ENCODE peak calls at places on chromosomes 3 and 15, in nine cellular contexts. K is cardiac muscle cell, F is amniotic stem cell, Q is erythroblast, D is M059J, Y is GM23338, S is T-helper 9 cell, W is NCI-H1436, X is breast epithelium. N is an unnamed sample.

GRCh38 chr3:77296527-77296926 is 256.6 kb downstream of the ROBO2 start:
- DNase-seq in X (no peak), Y (peak), F (no peak), S (no peak), Q (no peak), W (no peak), K (no peak), D (peak), N (no peak)

GRCh38 chr3:57160046-57160730 is 5.0 kb downstream of the IL17RD start:
- DNase-seq in W (no peak), Q (no peak), K (no peak), D (no peak), F (no peak), S (no peak), Y (peak), X (no peak), N (no peak)

GRCh38 chr3:10460951-10461563 is 44.3 kb downstream of the ATP2B2 start:
- DNase-seq in F (no peak), X (no peak), Q (peak), S (no peak), W (no peak), K (no peak), Y (no peak), D (no peak), N (no peak)

GRCh38 chr3:113890256-113890900 is 51.8 kb downstream of the GRAMD1C start:
- DNase-seq in Q (peak), F (no peak), D (peak), X (no peak), Y (peak), K (peak), S (no peak), W (no peak), N (no peak)

GRCh38 chr15:84915011-84915958 is 30.8 kb downstream of the SLC28A1 start:
- DNase-seq in X (peak), F (peak), Q (no peak), Y (peak), S (no peak), K (peak), D (peak), W (peak), N (no peak)

GRCh38 chr15:58286541-58286940 is 145.2 kb upstream of the LIPC start:
- DNase-seq in W (no peak), K (no peak), Y (no peak), S (no peak), F (no peak), X (no peak), D (no peak), Q (no peak), N (no peak)

GRCh38 chr3:54188176-54188791 is 65.9 kb downstream of the CACNA2D3 start:
- DNase-seq in D (peak), K (peak), Q (peak), X (no peak), S (peak), Y (peak), F (peak), W (no peak), N (peak)

GRCh38 chr15:42035362-42035761 is 14.5 kb upstream of the PLA2G4E start:
- DNase-seq in Y (peak), W (no peak), K (peak), Q (no peak), F (no peak), D (peak), S (no peak), X (no peak), N (no peak)

GRCh38 chr15:101108458-101108775 is 143.4 kb downstream of the CHSY1 start:
- DNase-seq in Y (no peak), Q (no peak), W (no peak), K (no peak), S (no peak), D (no peak), F (no peak), X (no peak), N (no peak)

GRCh38 chr15:87871738-87872315 is 384.7 kb downstream of the NTRK3 start:
- DNase-seq in Y (no peak), X (no peak), Q (no peak), K (peak), D (peak), F (no peak), S (no peak), W (no peak), N (no peak)

GRCh38 chr3:175075269-175075668 is 216.1 kb downstream of the NAALADL2 start:
- DNase-seq in W (no peak), F (no peak), K (peak), X (no peak), S (no peak), Q (no peak), Y (no peak), D (peak), N (no peak)

GRCh38 chr3:66405701-66406091 is 95.1 kb downstream of the LRIG1 start:
- DNase-seq in D (peak), F (peak), K (peak), X (no peak), Q (no peak), W (no peak), S (no peak), Y (no peak), N (no peak)

GRCh38 chr15:82698711-82699345 is 10.8 kb downstream of the AP3B2 start:
- DNase-seq in D (no peak), S (no peak), X (no peak), Q (no peak), W (no peak), K (no peak), F (no peak), Y (no peak), N (no peak)

GRCh38 chr15:70142322-70143191 is 44.8 kb upstream of the TLE3 start:
- DNase-seq in Y (no peak), D (peak), X (no peak), S (no peak), Q (no peak), F (no peak), W (no peak), K (peak), N (peak)

GRCh38 chr3:113129168-113129567 is 82.2 kb upstream of the BOC start:
- DNase-seq in D (no peak), Q (no peak), W (no peak), S (no peak), X (no peak), K (no peak), Y (no peak), F (no peak), N (no peak)

GRCh38 chr3:150202696-150203095 is 205.4 kb upstream of the TSC22D2 start:
- DNase-seq in W (no peak), X (no peak), K (no peak), Y (peak), Q (no peak), D (no peak), F (no peak), S (no peak), N (peak)

GRCh38 chr15:76169792-76170425 is 110.1 kb downstream of the TMEM266 start:
- DNase-seq in F (no peak), Q (no peak), Y (no peak), W (no peak), K (no peak), S (no peak), X (no peak), D (no peak), N (no peak)

GRCh38 chr3:31356941-31357340 is 175.8 kb upstream of the STT3B start:
- DNase-seq in D (peak), S (no peak), X (no peak), W (no peak), Q (peak), Y (peak), K (peak), F (no peak), N (no peak)

GRCh38 chr3:171712168-171712938 is 97.9 kb downstream of the PLD1 start:
- DNase-seq in F (no peak), Q (no peak), D (peak), Y (no peak), S (no peak), W (no peak), X (no peak), K (peak), N (no peak)

GRCh38 chr3:48504051-48504946 is at the start of gene SHISA5:
- DNase-seq in Q (peak), X (peak), D (peak), W (no peak), S (peak), K (peak), F (no peak), Y (peak), N (no peak)

GRCh38 chr3:185366913-185367312 is 4.0 kb downstream of the MAP3K13 start:
- DNase-seq in W (no peak), Y (no peak), S (no peak), K (no peak), X (no peak), Q (no peak), F (no peak), D (peak), N (no peak)

GRCh38 chr3:30426319-30426993 is 179.9 kb upstream of the TGFBR2 start:
- DNase-seq in K (peak), X (no peak), Y (peak), S (no peak), F (no peak), D (no peak), Q (no peak), W (no peak), N (no peak)

GRCh38 chr3:182979719-182980191 is 583 bp downstream of the DCUN1D1 start:
- DNase-seq in D (peak), Q (peak), Y (peak), X (no peak), F (no peak), W (peak), S (peak), K (peak), N (no peak)

GRCh38 chr3:151395806-151396205 is 11.3 kb upstream of the P2RY12 start:
- DNase-seq in X (no peak), Q (no peak), S (no peak), K (peak), D (peak), Y (no peak), W (no peak), F (no peak), N (no peak)

GRCh38 chr3:63611382-63611781 is 41.1 kb upstream of the SNTN start:
- DNase-seq in S (no peak), Y (no peak), D (no peak), F (no peak), W (no peak), X (no peak), K (no peak), Q (no peak), N (no peak)

GRCh38 chr15:28021281-28022039 is 77.7 kb downstream of the OCA2 start:
- DNase-seq in Q (no peak), D (peak), F (no peak), K (peak), Y (peak), W (peak), S (no peak), X (no peak), N (peak)